ENCODE peak calls at places on chromosomes 13 and 19, in seven cellular contexts. Q is activated CD8-positive, alpha-beta T cell treated with anti-CD3 and anti-CD28 coated beads, Interleukin-2, amount 10 ng/mL, durations not matched to agents 7 days and 5 days; Z is stimulated activated naive CD8-positive, alpha-beta T cell treated with anti-CD3 and anti-CD28 coated beads, Interleukin-15, Interleukin-2, amounts not matched to agents 100 U/mL and 50 U/mL, for 24 hours; D is left cardiac atrium; N is C1 segment of cervical spinal cord; X is T-helper 9 cell; V is naive B cell. O is an unnamed sample.

GRCh38 chr13:106499905-106500304 is 35.6 kb downstream of the EFNB2 start:
- DNase-seq in Q (no peak), Z (no peak), D (no peak), N (no peak), X (no peak), V (no peak), O (no peak)

GRCh38 chr13:61277877-61278276 is 137.8 kb downstream of the PCDH20 start:
- DNase-seq in Q (no peak), Z (no peak), D (no peak), N (no peak), X (no peak), V (no peak), O (no peak)

GRCh38 chr13:82693607-82694006 is 1188.7 kb downstream of the SLITRK1 start:
- DNase-seq in Q (no peak), Z (no peak), D (no peak), N (no peak), X (no peak), V (no peak), O (no peak)

GRCh38 chr13:108963276-108963810 is 333.9 kb downstream of the MYO16 start:
- DNase-seq in Q (no peak), Z (no peak), D (no peak), N (no peak), X (no peak), V (no peak), O (no peak)

GRCh38 chr19:923551-924211 is 2.2 kb upstream of the ARID3A start:
- DNase-seq in Q (no peak), Z (no peak), D (no peak), N (no peak), X (no peak), V (no peak), O (no peak)

GRCh38 chr13:101949681-101950080 is 452.2 kb downstream of the FGF14 start:
- DNase-seq in Q (no peak), Z (no peak), D (no peak), N (no peak), X (no peak), V (no peak), O (no peak)

GRCh38 chr19:13846533-13847032 is 30.4 kb upstream of the NANOS3 start:
- DNase-seq in Q (peak; percentile 97), Z (peak; percentile 99), D (peak; percentile 94), N (peak; percentile 52), X (peak; percentile 94), V (peak; percentile 98), O (peak; percentile 86)

GRCh38 chr19:29667390-29667783 is 2.1 kb downstream of the PLEKHF1 start:
- DNase-seq in Q (peak; percentile 41), Z (peak; percentile 28), D (no peak), N (no peak), X (no peak), V (no peak), O (no peak)

GRCh38 chr19:14837391-14837790 is 2.4 kb upstream of the OR7A5 start:
- DNase-seq in Q (no peak), Z (no peak), D (no peak), N (no peak), X (no peak), V (no peak), O (no peak)

GRCh38 chr19:36604656-36605100 is 435 bp upstream of the ZNF382 start:
- DNase-seq in Q (peak; percentile 88), Z (peak; percentile 88), D (peak; percentile 79), N (peak; percentile 49), X (peak; percentile 78), V (peak; percentile 82), O (peak; percentile 28)

O was measured in foreskin keratinocyte.